ENCODE peak calls at places on chromosome 14, in eight cellular contexts. A is thoracic aorta, N is PC-9, L is sigmoid colon, Q is upper lobe of right lung, P is mucosa of descending colon, I is mammary epithelial cell, O is tibial artery. V is an unnamed sample. For H3K4me1, the result is how much of the 10 kb centered on the place peaks cover.

GRCh38 chr14:64114166-64114565 is 180.0 kb downstream of the ESR2 start:
- DNase-seq in L (no peak), N (no peak), O (peak), Q (no peak), I (no peak), P (no peak), A (no peak), V (no peak)

GRCh38 chr14:51394391-51394790 is 154.3 kb downstream of the TMX1 start:
- DNase-seq in A (no peak), Q (no peak), L (no peak), O (no peak), P (no peak), N (no peak), I (no peak), V (no peak)

GRCh38 chr14:24712909-24713308 is 78.9 kb upstream of the GZMB start:
- DNase-seq in I (no peak), N (no peak), Q (no peak), A (no peak), O (no peak), P (no peak), L (no peak), V (no peak)

GRCh38 chr14:38546932-38547551 is 291.1 kb upstream of the CLEC14A start:
- DNase-seq in I (no peak), N (no peak), O (no peak), Q (no peak), P (no peak), L (no peak), A (no peak), V (no peak)

GRCh38 chr14:80933282-80933681 is 8.3 kb downstream of the CEP128 start:
- DNase-seq in Q (no peak), I (no peak), L (no peak), O (no peak), A (no peak), P (no peak), N (no peak), V (no peak)

GRCh38 chr14:20469890-20470858 is 968 bp downstream of the PNP start:
- DNase-seq in L (peak), A (peak), N (peak), P (peak), I (peak), Q (no peak), O (peak), V (no peak)

GRCh38 chr14:62629070-62629580 is 416.1 kb downstream of the KCNH5 start:
- DNase-seq in P (no peak), N (no peak), Q (no peak), I (no peak), L (no peak), A (no peak), O (no peak), V (no peak)

GRCh38 chr14:66174453-66174891 is 311.7 kb upstream of the CCDC196 start:
- DNase-seq in I (no peak), P (no peak), N (no peak), O (no peak), A (no peak), Q (no peak), L (no peak), V (no peak)

GRCh38 chr14:99447739-99448138 is 32.9 kb downstream of the SETD3 start:
- DNase-seq in I (no peak), L (no peak), O (no peak), Q (no peak), A (no peak), P (no peak), N (no peak), V (no peak)

GRCh38 chr14:22852940-22853767 is 16.8 kb downstream of the MMP14 start:
- DNase-seq in Q (peak), A (peak), L (peak), I (peak), P (peak), N (peak), O (peak), V (peak)

GRCh38 chr14:75578786-75579781 is 664 bp downstream of the FLVCR2 start:
- DNase-seq in L (peak), N (no peak), Q (peak), A (no peak), O (peak), P (peak), I (no peak), V (peak)

GRCh38 chr14:79668941-79669340 is 542.4 kb downstream of the DIO2 start:
- DNase-seq in Q (no peak), P (no peak), A (no peak), L (no peak), I (no peak), O (no peak), N (no peak), V (no peak)

GRCh38 chr14:70920608-70921007 is 13.3 kb downstream of the PCNX1 start:
- DNase-seq in P (no peak), Q (no peak), O (no peak), N (no peak), I (peak), A (no peak), L (no peak), V (no peak)

GRCh38 chr14:48027115-48027514 is 351.7 kb upstream of the MDGA2 start:
- DNase-seq in A (no peak), N (no peak), Q (no peak), P (no peak), L (no peak), I (no peak), O (no peak), V (no peak)

GRCh38 chr14:36069535-36069900 is 107.0 kb downstream of the PTCSC3 start:
- DNase-seq in A (no peak), P (peak), Q (no peak), N (peak), I (peak), L (no peak), O (no peak), V (no peak)

GRCh38 chr14:37973031-37973908 is 234.4 kb upstream of the SSTR1 start:
- DNase-seq in P (no peak), Q (no peak), L (no peak), N (no peak), O (no peak), I (no peak), A (no peak), V (no peak)

GRCh38 chr14:75634848-75635247 is 25.8 kb downstream of the ERG28 start:
- DNase-seq in P (no peak), I (peak), Q (no peak), N (peak), O (no peak), L (no peak), A (no peak), V (no peak)

GRCh38 chr14:71488703-71489141 is 443.5 kb upstream of the RGS6 start:
- DNase-seq in L (no peak), A (no peak), O (no peak), N (no peak), P (no peak), I (no peak), Q (no peak), V (no peak)

GRCh38 chr14:92963301-92964123 is 40.6 kb downstream of the CHGA start:
- DNase-seq in P (no peak), A (no peak), N (no peak), L (no peak), I (no peak), Q (no peak), O (no peak), V (no peak)

GRCh38 chr14:43140453-43140852 is 1366.6 kb downstream of the FSCB start:
- DNase-seq in O (no peak), Q (no peak), A (no peak), L (no peak), I (no peak), P (no peak), N (no peak), V (no peak)

GRCh38 chr14:20332386-20332945 is 613 bp downstream of the CCNB1IP1 start:
- DNase-seq in L (no peak), P (peak), A (no peak), O (no peak), N (no peak), I (peak), Q (no peak), V (no peak)

GRCh38 chr14:66746316-66747006 is 238.5 kb downstream of the GPHN start:
- DNase-seq in Q (no peak), N (peak), A (no peak), O (no peak), L (no peak), P (peak), I (peak), V (no peak)

GRCh38 chr14:65238456-65238855 is 136.1 kb upstream of the MAX start:
- DNase-seq in P (no peak), O (peak), A (no peak), N (peak), L (no peak), I (peak), Q (no peak), V (no peak)

GRCh38 chr14:102473559-102473958 is 36.0 kb downstream of the ANKRD9 start:
- DNase-seq in L (no peak), N (no peak), P (no peak), O (no peak), A (no peak), I (no peak), Q (no peak), V (no peak)

GRCh38 chr14:95529242-95529641 is 5.6 kb upstream of the GLRX5 start:
- DNase-seq in N (no peak), Q (no peak), P (no peak), L (no peak), A (no peak), I (no peak), O (no peak), V (no peak)
- H3K4me1 ChIP-seq in N (half or more), Q (half or more), P (under half), L (half or more), A (under half), I (under half), O (under half), V (under half)

GRCh38 chr14:103654619-103655018 is 25.6 kb downstream of the KLC1 start:
- DNase-seq in L (no peak), Q (no peak), P (no peak), A (no peak), N (no peak), I (no peak), O (no peak), V (no peak)
- H3K4me3 ChIP-seq in L (no peak), Q (no peak), P (no peak), A (no peak), N (no peak), I (no peak), O (no peak), V (no peak)

DNA sequence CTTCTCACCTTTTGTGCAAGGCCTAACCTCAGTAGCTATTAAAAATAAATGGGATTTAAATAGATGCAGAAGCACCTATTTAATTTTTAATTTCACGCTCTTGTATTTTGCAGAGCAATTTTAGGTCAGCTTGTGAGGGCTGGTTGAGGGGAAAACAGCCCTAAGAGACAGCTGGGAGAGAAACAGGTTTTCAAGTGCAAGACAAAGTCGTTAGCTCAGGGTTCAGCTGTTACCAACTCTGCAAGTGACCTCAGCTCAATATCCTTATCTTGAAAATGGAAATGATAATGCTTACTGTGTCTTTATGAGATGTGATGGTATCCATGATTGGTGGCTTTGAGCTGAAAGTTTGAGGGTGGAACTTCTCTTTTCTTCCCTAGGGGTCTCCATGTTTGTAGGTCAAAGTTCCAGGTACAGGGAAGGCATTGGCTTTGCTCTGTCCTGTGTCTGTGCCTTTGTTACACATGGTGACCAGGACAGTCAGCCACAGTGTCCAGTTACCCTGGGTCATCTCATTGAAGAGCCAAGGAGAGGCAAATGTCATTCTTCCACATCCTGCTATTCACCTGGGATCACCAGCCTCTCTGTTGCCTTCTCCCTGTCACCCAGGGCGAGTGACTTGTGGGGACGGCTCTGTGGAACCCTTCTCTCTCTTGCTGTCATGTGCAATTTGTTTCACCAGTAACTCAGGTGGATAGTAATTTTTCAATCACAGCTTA is 100.3 kb downstream of the SAMD4A start:
- DNase-seq in A (no peak), P (no peak), Q (no peak), O (no peak), L (no peak), I (no peak), N (no peak), V (no peak)
- H3K4me1 ChIP-seq in A (under half), P (under half), Q (under half), O (under half), L (half or more), I (under half), N (under half), V (under half)

DNA sequence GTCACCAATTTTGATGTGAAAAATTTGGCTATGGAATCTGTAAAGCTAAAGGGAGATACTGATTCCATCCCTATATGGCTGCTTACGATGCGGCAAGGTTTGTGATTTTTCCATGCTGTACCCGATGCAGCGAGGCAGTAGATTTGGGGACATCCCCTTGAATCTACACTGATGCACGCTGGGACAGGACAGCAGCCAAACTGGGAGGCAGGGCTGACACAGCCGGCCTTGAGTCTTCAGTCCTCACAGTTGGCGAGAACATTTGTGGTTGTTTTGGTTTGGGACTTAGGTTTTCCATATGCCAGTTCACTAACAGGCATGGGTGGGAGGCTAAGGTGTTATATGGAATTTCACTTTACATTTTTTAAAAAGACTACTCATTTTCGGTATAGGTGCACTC is 3.8 kb downstream of the GALNT16 start:
- DNase-seq in A (no peak), O (no peak), L (no peak), P (no peak), Q (no peak), I (no peak), N (no peak), V (no peak)
- H3K4me3 ChIP-seq in A (peak), O (peak), L (no peak), P (no peak), Q (no peak), I (no peak), N (no peak), V (no peak)

GRCh38 chr14:61480704-61481285 is 159.4 kb downstream of the PRKCH start:
- DNase-seq in A (no peak), P (no peak), O (no peak), Q (no peak), L (no peak), I (no peak), N (no peak), V (no peak)
- H3K4me1 ChIP-seq in A (under half), P (under half), O (under half), Q (half or more), L (under half), I (under half), N (half or more), V (under half)

GRCh38 chr14:98173291-98173690 is 1098.7 kb downstream of the BCL11B start:
- DNase-seq in Q (no peak), A (no peak), I (no peak), L (no peak), O (no peak), P (peak), N (no peak), V (no peak)

GRCh38 chr14:98170580-98170979 is 1101.4 kb downstream of the BCL11B start:
- DNase-seq in P (no peak), Q (no peak), I (no peak), L (no peak), N (no peak), O (no peak), A (no peak), V (no peak)

GRCh38 chr14:98174031-98174430 is 1098.0 kb downstream of the BCL11B start:
- DNase-seq in A (no peak), P (no peak), O (no peak), N (no peak), L (no peak), I (no peak), Q (no peak), V (no peak)

GRCh38 chr14:98171654-98172053 is 1100.3 kb downstream of the BCL11B start:
- DNase-seq in O (no peak), N (no peak), Q (no peak), I (no peak), P (no peak), L (no peak), A (no peak), V (no peak)

GRCh38 chr14:98172243-98172778 is 1099.7 kb downstream of the BCL11B start:
- DNase-seq in P (no peak), A (no peak), I (no peak), Q (no peak), L (no peak), N (no peak), O (no peak), V (no peak)
- H3K4me3 ChIP-seq in P (no peak), A (no peak), I (no peak), Q (no peak), L (no peak), N (no peak), O (no peak), V (no peak)

DNA sequence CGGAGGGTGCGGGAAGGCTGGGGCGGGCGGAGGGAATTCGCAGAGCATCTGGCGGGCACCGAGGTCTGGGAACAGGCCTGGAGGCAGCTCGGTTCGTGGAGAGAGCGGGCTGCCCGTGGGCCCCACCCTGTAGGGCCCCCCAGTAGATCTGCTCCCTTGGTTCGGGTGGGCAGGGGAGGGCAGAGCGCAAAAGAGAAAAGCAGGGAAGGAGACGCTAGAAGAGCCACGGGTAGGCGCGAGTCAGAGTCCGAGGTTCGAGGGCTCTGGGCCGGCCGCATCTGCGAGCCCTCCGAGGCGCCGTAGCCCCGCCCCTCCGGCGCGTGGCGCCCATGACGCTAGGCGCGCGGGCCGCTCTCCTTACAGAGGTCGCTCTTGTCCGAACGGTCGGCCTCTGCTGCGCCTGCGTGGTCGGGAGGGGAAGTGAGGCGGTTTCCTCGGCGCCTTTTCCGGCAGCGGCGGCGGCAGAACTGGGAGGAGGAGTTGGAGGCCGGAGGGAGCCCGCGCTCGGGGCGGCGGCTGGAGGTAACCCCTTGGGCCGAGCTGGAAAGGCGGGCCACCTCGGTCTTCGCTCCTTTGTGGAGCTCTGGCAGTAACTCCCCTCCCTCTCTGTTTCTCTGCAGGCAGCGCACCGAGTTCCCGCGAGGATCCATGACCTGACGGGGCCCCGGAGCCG is at the start of gene ARF6:
- DNase-seq in L (peak), Q (peak), O (peak), P (peak), N (peak), I (peak), A (peak), V (peak)
- H3K4me1 ChIP-seq in L (under half), Q (under half), O (under half), P (under half), N (under half), I (under half), A (under half), V (under half)

DNA sequence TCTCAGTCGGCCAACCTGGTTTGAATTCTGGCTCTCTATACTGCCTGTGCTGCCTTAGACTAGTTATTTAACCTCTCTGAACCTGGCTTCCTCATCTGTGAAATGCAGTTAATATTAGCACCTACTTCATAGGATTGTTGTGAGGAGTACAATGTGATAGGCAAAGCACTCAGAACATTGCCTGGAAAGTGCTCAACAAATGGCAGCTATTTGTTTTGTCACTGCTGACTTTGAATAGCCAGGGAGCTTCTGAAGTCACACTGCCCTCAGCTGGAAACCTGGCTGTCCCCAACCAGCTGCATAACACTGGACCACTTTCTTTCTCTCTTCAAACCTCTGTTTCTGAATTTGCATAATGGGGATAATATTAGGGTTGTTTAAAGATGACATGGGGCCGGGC is 9.6 kb downstream of the TMEM30B start:
- DNase-seq in I (no peak), Q (no peak), P (no peak), A (no peak), N (no peak), O (no peak), L (no peak), V (no peak)
- H3K4me3 ChIP-seq in I (no peak), Q (no peak), P (no peak), A (no peak), N (no peak), O (no peak), L (no peak), V (no peak)